ENCODE peak calls at places on chromosomes 6 and 20, in five cellular contexts. G, T, Q, K and R are unnamed samples.

GRCh38 chr20:23283096-23283850 is 67.3 kb upstream of the NXT1 start:
- ATAC-seq in G (no peak), T (peak; percentile 19), Q (no peak), K (no peak), R (no peak)

GRCh38 chr6:70398783-70399730 is 14.3 kb upstream of the FAM135A start:
- ATAC-seq in G (peak; percentile 92), T (peak; percentile 99), Q (peak; percentile 91), K (no peak), R (peak; percentile 50)

GRCh38 chr6:150004101-150004782 is 21.1 kb downstream of the RAET1L start:
- ATAC-seq in G (peak; percentile 26), T (peak; percentile 2), Q (no peak), K (peak; percentile 67), R (no peak)

GRCh38 chr6:107866606-107867301 is 42.6 kb upstream of the SCML4 start:
- ATAC-seq in G (peak; percentile 72), T (peak; percentile 62), Q (peak; percentile 73), K (peak; percentile 74), R (no peak)

GRCh38 chr6:156698239-156699016 is 78.8 kb upstream of the ARID1B start:
- ATAC-seq in G (no peak), T (no peak), Q (no peak), K (peak; percentile 80), R (no peak)

GRCh38 chr6:52522151-52522626 is 54.7 kb downstream of the TRAM2 start:
- ATAC-seq in G (no peak), T (no peak), Q (peak; percentile 69), K (no peak), R (peak; percentile 77)

GRCh38 chr20:46435146-46435545 is 28.7 kb upstream of the ELMO2 start:
- ATAC-seq in G (no peak), T (no peak), Q (no peak), K (no peak), R (no peak)

GRCh38 chr6:40999498-41000070 is 39.4 kb downstream of the UNC5CL start:
- ATAC-seq in G (peak; percentile 71), T (peak; percentile 82), Q (no peak), K (peak; percentile 87), R (peak; percentile 71)

GRCh38 chr6:111685506-111685905 is 79.8 kb upstream of the TRAF3IP2 start:
- ATAC-seq in G (no peak), T (no peak), Q (peak; percentile 10), K (no peak), R (no peak)

GRCh38 chr6:80956898-80957297 is 795.6 kb downstream of the TENT5A start:
- ATAC-seq in G (no peak), T (no peak), Q (no peak), K (no peak), R (no peak)

GRCh38 chr6:164108092-164108491 is 693.6 kb downstream of the QKI start:
- ATAC-seq in G (no peak), T (no peak), Q (no peak), K (no peak), R (no peak)

GRCh38 chr6:160972111-160972510 is 19.5 kb upstream of the MAP3K4 start:
- ATAC-seq in G (no peak), T (no peak), Q (no peak), K (no peak), R (no peak)

GRCh38 chr6:144346719-144347446 is 61.7 kb downstream of the UTRN start:
- ATAC-seq in G (peak; percentile 73), T (no peak), Q (peak; percentile 62), K (peak; percentile 9), R (no peak)
- H3K4me3 ChIP-seq in G (peak overlapping the region; percentile 8), T (no peak overlapping the region), Q (no peak overlapping the region), K (peak overlapping the region; percentile 19), R (no peak overlapping the region)

GRCh38 chr6:49541936-49542335 is 8.5 kb upstream of the C6orf141 start:
- ATAC-seq in G (peak; percentile 51), T (no peak), Q (no peak), K (no peak), R (no peak)

GRCh38 chr6:49540614-49541013 is 9.9 kb upstream of the C6orf141 start:
- ATAC-seq in G (no peak), T (no peak), Q (no peak), K (no peak), R (no peak)

GRCh38 chr6:49543087-49543858 is 7.2 kb upstream of the C6orf141 start:
- ATAC-seq in G (peak; percentile 33), T (no peak), Q (no peak), K (no peak), R (no peak)

GRCh38 chr6:49539102-49539501 is 11.4 kb upstream of the C6orf141 start:
- ATAC-seq in G (no peak), T (no peak), Q (no peak), K (no peak), R (no peak)

GRCh38 chr6:49541210-49541724 is 9.2 kb upstream of the C6orf141 start:
- ATAC-seq in G (peak; percentile 69), T (no peak), Q (no peak), K (no peak), R (no peak)
- TF ChIP-seq POLR2AphosphoS5 in G (no peak), T (no peak), Q (no peak), K (no peak), R (no peak)

DNA sequence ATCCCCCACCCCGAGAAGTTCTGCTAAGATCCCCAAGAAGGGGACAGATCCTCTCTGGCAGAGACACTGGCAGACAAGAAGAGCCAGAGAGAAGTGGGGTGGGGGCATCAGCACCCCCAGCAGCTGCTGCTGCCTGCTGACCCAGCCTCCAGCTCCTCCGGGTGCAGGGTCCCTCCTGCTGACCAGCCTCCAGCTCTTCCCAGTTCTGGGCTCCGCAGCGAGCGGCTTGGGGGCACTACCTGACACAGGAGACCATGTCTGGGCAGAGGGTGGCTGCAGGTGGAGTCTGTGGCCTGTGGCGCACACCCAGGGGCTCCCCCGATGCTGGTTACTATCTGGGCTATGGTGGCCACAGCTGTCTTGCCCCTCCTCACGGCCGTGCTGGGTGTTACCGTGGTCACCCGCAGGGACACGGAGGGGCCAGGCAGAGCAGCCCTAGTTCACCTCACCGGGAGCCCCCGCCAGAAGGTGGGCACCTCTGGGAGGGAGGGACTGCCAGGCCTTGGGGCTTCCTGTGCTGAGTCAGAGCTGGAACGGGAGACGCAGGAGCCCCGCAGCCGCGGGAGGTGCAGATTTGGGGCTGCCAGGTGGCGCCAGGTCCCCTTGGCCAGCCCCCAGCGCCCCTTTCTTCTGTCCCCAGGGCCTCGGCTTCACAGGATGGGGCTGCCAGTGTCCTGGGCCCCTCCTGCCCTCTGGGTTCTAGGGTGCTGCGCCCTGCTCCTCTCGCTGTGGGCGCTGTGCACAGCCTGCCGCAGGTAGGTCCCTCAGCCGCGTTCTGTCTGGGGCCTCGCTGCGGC is 627 bp downstream of the LIME1 start:
- ATAC-seq in G (no peak), T (peak; percentile 34), Q (no peak), K (peak; percentile 62), R (no peak)
- H3K4me3 ChIP-seq in G (peak overlapping the region; percentile 52), T (peak overlapping the region; percentile 85), Q (no peak overlapping the region), K (peak overlapping the region; percentile 84), R (peak overlapping the region; percentile 82)

GRCh38 chr6:692858-693736 is at the start of gene EXOC2:
- ATAC-seq in G (peak; percentile 87), T (peak; percentile 94), Q (peak; percentile 97), K (peak; percentile 95), R (peak; percentile 95)
- TF ChIP-seq POLR2AphosphoS5 in G (peak; percentile 59), T (peak; percentile 79), Q (peak; percentile 73), K (peak; percentile 73), R (peak; percentile 81)

GRCh38 chr20:1327241-1327653 is 1.7 kb downstream of the SDCBP2 start:
- ATAC-seq in G (no peak), T (peak; percentile 21), Q (no peak), K (peak; percentile 13), R (no peak)
- H3K4me3 ChIP-seq in G (peak overlapping the region; percentile 93), T (no peak overlapping the region), Q (no peak overlapping the region), K (peak overlapping the region; percentile 90), R (no peak overlapping the region)

GRCh38 chr20:25549866-25550477 is 35.4 kb downstream of the NINL start:
- ATAC-seq in G (no peak), T (peak; percentile 36), Q (no peak), K (no peak), R (no peak)
- TF ChIP-seq POLR2AphosphoS5 in G (no peak), T (no peak), Q (no peak), K (no peak), R (no peak)

GRCh38 chr20:4985658-4986057 is 15.7 kb downstream of the SLC23A2 start:
- ATAC-seq in G (no peak), T (no peak), Q (no peak), K (peak; percentile 77), R (no peak)
- H3K4me3 ChIP-seq in G (no peak overlapping the region), T (no peak overlapping the region), Q (no peak overlapping the region), K (peak overlapping the region; percentile 13), R (no peak overlapping the region)